ENCODE peak calls at places on chromosomes 5 and 9, in six cellular contexts. G, Q, H, X, P and R are unnamed samples.

GRCh38 chr5:73692166-73692640 is 66.2 kb downstream of the ARHGEF28 start:
- DNase-seq in G (no peak), Q (peak), H (no peak), X (no peak), P (no peak), R (no peak)

GRCh38 chr9:128979111-128979510 is 31.6 kb downstream of the NUP188 start:
- DNase-seq in G (no peak), Q (no peak), H (no peak), X (no peak), P (no peak), R (no peak)

GRCh38 chr9:83991355-83991754 is 10.8 kb downstream of the RMI1 start:
- DNase-seq in G (no peak), Q (no peak), H (no peak), X (no peak), P (no peak), R (no peak)

GRCh38 chr5:1651971-1652872 is 128.5 kb upstream of the LPCAT1 start:
- DNase-seq in G (no peak), Q (no peak), H (no peak), X (no peak), P (no peak), R (no peak)

GRCh38 chr9:137085918-137086530 is 761 bp upstream of the MAN1B1 start:
- DNase-seq in G (no peak), Q (peak), H (no peak), X (peak), P (peak), R (no peak)

GRCh38 chr5:106459541-106459940 is 1211.2 kb downstream of the EFNA5 start:
- DNase-seq in G (no peak), Q (peak), H (no peak), X (no peak), P (no peak), R (no peak)

GRCh38 chr9:2053883-2054845 is 39.0 kb downstream of the SMARCA2 start:
- DNase-seq in G (no peak), Q (peak), H (no peak), X (no peak), P (no peak), R (peak)

GRCh38 chr5:53313131-53313530 is 167.3 kb upstream of the FST start:
- DNase-seq in G (no peak), Q (no peak), H (no peak), X (no peak), P (no peak), R (no peak)

GRCh38 chr5:151480859-151481258 is 33.5 kb downstream of the SLC36A1 start:
- DNase-seq in G (no peak), Q (no peak), H (no peak), X (no peak), P (no peak), R (no peak)

GRCh38 chr5:150339165-150339564 is 18.3 kb upstream of the TCOF1 start:
- DNase-seq in G (no peak), Q (no peak), H (no peak), X (no peak), P (no peak), R (no peak)

GRCh38 chr5:54362434-54362833 is 52.1 kb upstream of the ARL15 start:
- DNase-seq in G (no peak), Q (peak), H (no peak), X (no peak), P (no peak), R (no peak)

GRCh38 chr5:170540276-170540675 is 36.5 kb downstream of the KCNIP1 start:
- DNase-seq in G (no peak), Q (no peak), H (no peak), X (no peak), P (no peak), R (no peak)

GRCh38 chr5:58184910-58185309 is 275.0 kb downstream of the PLK2 start:
- DNase-seq in G (no peak), Q (no peak), H (no peak), X (no peak), P (no peak), R (no peak)

GRCh38 chr5:93790401-93790800 is 49.0 kb upstream of the POU5F2 start:
- DNase-seq in G (no peak), Q (no peak), H (no peak), X (no peak), P (no peak), R (no peak)

GRCh38 chr9:114674798-114675554 is 7.0 kb downstream of the TEX48 start:
- DNase-seq in G (no peak), Q (no peak), H (no peak), X (no peak), P (no peak), R (no peak)

GRCh38 chr9:95772320-95773060 is 103.0 kb upstream of the ERCC6L2 start:
- DNase-seq in G (peak), Q (no peak), H (peak), X (no peak), P (peak), R (no peak)

GRCh38 chr9:22654833-22655232 is 208.2 kb downstream of the DMRTA1 start:
- DNase-seq in G (no peak), Q (no peak), H (no peak), X (no peak), P (no peak), R (no peak)

GRCh38 chr9:90103771-90104170 is 499.0 kb downstream of the GADD45G start:
- DNase-seq in G (no peak), Q (no peak), H (no peak), X (no peak), P (no peak), R (no peak)

GRCh38 chr9:116843863-116844620 is 156.9 kb downstream of the TRIM32 start:
- DNase-seq in G (no peak), Q (no peak), H (no peak), X (no peak), P (no peak), R (no peak)

GRCh38 chr5:157592594-157592993 is 17.0 kb upstream of the ADAM19 start:
- DNase-seq in G (no peak), Q (peak), H (no peak), X (no peak), P (no peak), R (peak)

GRCh38 chr5:67066815-67067214 is 129.8 kb downstream of the CD180 start:
- DNase-seq in G (no peak), Q (no peak), H (peak), X (peak), P (no peak), R (no peak)

GRCh38 chr5:180830253-180831138 is 27.9 kb upstream of the MGAT1 start:
- DNase-seq in G (no peak), Q (no peak), H (no peak), X (peak), P (no peak), R (peak)

GRCh38 chr9:109499061-109499630 is 1.0 kb upstream of the PTPN3 start:
- DNase-seq in G (no peak), Q (no peak), H (no peak), X (no peak), P (no peak), R (no peak)

DNA sequence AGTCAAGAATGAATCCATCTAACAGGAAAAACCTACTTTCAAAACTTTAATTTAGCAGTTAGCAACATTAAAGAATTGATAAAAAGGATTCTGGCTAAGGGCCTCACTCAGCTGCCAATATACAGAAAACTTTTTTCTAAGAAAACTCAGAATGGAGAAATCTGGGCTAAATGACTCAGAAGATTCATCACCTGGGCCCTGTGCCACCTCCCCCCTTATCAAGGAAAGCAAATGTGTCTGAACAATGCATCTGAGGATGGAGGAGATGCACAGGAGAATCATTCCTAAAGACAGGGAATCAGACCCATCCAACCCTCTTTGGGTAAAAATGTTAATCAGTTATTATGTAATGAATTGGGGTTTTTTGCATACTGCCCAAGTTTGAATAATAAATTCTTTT is 592.0 kb upstream of the DMAC1 start:
- DNase-seq in G (no peak), Q (no peak), H (no peak), X (no peak), P (no peak), R (no peak)
- H3K4me2 ChIP-seq in G (no peak), Q (no peak), H (no peak), X (no peak), P (no peak), R (no peak)

GRCh38 chr5:127042593-127042992 is 12.2 kb upstream of the MARCHF3 start:
- DNase-seq in G (no peak), Q (peak), H (no peak), X (peak), P (peak), R (no peak)

GRCh38 chr5:127041571-127041970 is 11.2 kb upstream of the MARCHF3 start:
- DNase-seq in G (no peak), Q (peak), H (no peak), X (no peak), P (no peak), R (no peak)

GRCh38 chr5:127038550-127038949 is 8.2 kb upstream of the MARCHF3 start:
- DNase-seq in G (no peak), Q (peak), H (no peak), X (no peak), P (no peak), R (no peak)

GRCh38 chr5:127046343-127047072 is 16.1 kb upstream of the MARCHF3 start:
- DNase-seq in G (no peak), Q (no peak), H (no peak), X (no peak), P (no peak), R (no peak)

DNA sequence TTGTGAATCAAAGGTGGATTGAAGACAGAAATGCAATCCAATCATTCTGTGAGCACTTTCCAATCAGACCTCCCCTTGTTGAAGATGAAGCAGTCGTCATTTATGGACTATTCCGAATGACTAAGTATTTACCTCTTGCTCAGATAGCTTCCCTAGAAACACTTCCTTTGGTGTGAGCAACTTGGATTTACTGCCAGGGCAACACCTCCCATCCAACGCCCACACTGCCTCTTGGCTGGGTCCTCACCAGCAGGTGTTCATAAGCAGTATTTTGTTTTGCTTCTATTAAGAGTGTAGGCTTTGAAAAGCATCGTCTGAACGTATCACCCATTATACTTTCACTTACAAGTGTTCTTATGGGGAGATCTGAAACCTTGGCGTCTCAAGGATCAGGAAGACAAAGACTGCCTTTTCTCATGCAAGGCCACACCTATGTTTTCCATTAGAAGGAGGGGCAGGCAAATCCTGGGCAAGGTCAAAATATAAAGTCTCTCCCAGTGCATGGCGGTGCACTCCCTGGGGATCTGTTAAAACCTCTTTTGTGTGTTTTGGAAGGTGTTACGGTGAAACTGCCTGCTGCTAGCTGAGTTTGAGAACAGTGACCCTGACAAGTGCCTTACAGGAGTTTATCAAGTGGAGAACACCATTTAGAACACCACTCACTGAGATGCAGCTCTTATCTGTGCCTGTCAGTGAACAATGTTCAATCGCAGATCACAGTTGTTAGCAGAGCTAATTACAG is 10.6 kb upstream of the MARCHF3 start:
- DNase-seq in G (no peak), Q (peak), H (no peak), X (peak), P (no peak), R (no peak)
- H3K9ac ChIP-seq in G (no peak), Q (peak), H (no peak), X (peak), P (no peak), R (no peak)

GRCh38 chr9:70954126-70954525 is 167.3 kb downstream of the TRPM3 start:
- DNase-seq in G (peak), Q (peak), H (no peak), X (no peak), P (peak), R (no peak)
- H3K27ac ChIP-seq in G (peak), Q (no peak), H (no peak), X (no peak), P (peak), R (no peak)

GRCh38 chr5:124644582-124644981 is 101.9 kb downstream of the ZNF608 start:
- DNase-seq in G (no peak), Q (no peak), H (no peak), X (no peak), P (no peak), R (no peak)

GRCh38 chr5:124643306-124643705 is 103.1 kb downstream of the ZNF608 start:
- DNase-seq in G (no peak), Q (no peak), H (no peak), X (no peak), P (peak), R (no peak)

GRCh38 chr5:124645396-124645795 is 101.0 kb downstream of the ZNF608 start:
- DNase-seq in G (no peak), Q (no peak), H (no peak), X (no peak), P (no peak), R (peak)

GRCh38 chr5:124642148-124642547 is 104.3 kb downstream of the ZNF608 start:
- DNase-seq in G (no peak), Q (no peak), H (no peak), X (no peak), P (no peak), R (peak)

DNA sequence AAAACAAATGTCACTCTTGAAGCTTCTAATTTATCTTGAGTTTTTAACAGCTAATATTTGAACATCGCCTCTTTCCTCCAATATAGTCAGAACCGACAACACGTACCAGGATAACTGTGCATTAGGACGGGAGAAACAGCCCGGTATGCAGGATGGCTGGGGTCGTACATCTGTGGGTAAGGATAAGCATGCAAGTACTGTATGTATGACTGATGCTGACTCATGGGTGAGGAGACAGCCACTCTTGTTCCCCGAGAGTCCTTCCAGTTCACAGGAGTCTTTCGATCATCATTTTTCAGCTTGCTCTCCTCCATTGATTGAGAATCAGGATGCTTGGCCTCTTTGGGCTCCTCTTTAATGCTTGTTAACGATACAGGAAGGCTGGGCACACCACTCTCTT is 102.3 kb downstream of the ZNF608 start:
- DNase-seq in G (no peak), Q (no peak), H (no peak), X (peak), P (no peak), R (no peak)
- H3K4me2 ChIP-seq in G (no peak), Q (no peak), H (no peak), X (no peak), P (peak), R (no peak)

GRCh38 chr9:134405527-134405926 is 79.3 kb downstream of the RXRA start:
- DNase-seq in G (no peak), Q (no peak), H (no peak), X (peak), P (no peak), R (peak)
- H3K9ac ChIP-seq in G (peak), Q (no peak), H (no peak), X (peak), P (no peak), R (peak)

GRCh38 chr5:91190333-91190680 is 192.8 kb downstream of the ARRDC3 start:
- DNase-seq in G (no peak), Q (no peak), H (no peak), X (peak), P (no peak), R (no peak)

GRCh38 chr5:91189480-91190332 is 193.4 kb downstream of the ARRDC3 start:
- DNase-seq in G (no peak), Q (peak), H (peak), X (no peak), P (no peak), R (no peak)

GRCh38 chr5:91187032-91187431 is 196.1 kb downstream of the ARRDC3 start:
- DNase-seq in G (no peak), Q (no peak), H (no peak), X (no peak), P (no peak), R (no peak)

GRCh38 chr5:91186101-91186500 is 197.0 kb downstream of the ARRDC3 start:
- DNase-seq in G (no peak), Q (no peak), H (no peak), X (no peak), P (no peak), R (no peak)

GRCh38 chr5:91188755-91189154 is 194.4 kb downstream of the ARRDC3 start:
- DNase-seq in G (no peak), Q (no peak), H (peak), X (no peak), P (no peak), R (no peak)
- H3K27ac ChIP-seq in G (no peak), Q (no peak), H (no peak), X (no peak), P (no peak), R (no peak)

DNA sequence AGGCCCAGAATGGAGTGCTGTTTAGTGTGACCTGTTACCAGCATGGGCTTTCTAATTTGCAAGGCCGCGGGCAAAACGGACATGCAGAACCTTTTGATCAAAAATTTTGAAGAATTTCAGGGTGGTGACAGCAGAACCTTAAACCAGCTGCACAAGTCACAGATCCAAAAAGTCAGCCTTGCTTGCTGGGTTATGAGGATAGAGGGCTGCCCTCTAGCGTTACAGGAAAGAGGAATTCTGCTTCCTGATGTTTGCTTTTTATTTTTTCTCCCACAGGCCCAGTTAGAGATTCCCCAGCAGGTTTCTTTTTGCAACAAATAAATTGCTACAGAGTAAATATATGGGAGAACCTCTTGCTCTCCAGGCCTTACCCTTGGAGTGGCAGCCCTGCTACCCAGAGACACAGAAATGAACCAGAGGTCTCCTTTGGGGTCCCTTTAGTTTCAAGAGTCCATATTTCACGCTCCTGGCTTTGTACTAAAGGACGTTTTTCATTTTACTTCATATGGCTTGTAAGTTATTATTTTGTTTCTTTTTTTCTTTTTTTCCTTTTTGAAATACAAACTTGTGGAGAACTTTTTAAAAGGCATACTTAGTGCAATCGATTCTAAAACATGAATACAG is 3.4 kb upstream of the ADCY2 start:
- DNase-seq in G (peak), Q (no peak), H (peak), X (peak), P (peak), R (peak)
- H3K4me2 ChIP-seq in G (no peak), Q (no peak), H (no peak), X (no peak), P (no peak), R (no peak)

DNA sequence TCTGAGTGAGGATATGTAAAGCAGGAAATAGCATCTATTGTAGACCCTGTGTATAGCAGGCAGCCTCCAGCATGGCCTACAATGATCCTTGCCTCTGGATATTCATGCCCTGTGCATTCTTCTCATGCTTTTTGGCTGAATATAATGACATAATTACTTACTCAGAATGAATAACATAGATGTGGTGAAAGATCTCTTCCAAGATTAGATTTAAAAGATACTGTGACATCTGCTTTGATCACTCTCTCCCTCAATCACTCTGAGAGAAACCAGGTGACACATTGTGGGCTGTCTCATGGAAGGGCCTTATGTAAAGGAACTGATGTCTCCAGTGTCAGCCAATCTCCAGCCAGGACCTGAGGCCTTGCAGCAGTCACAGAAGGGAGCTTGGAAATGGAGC is 376.7 kb downstream of the DNAH5 start:
- DNase-seq in G (no peak), Q (no peak), H (no peak), X (no peak), P (no peak), R (no peak)
- H3K9ac ChIP-seq in G (no peak), Q (no peak), H (no peak), X (no peak), P (no peak), R (no peak)

GRCh38 chr5:146789712-146790660 is 88.6 kb downstream of the PPP2R2B start:
- DNase-seq in G (peak), Q (no peak), H (no peak), X (no peak), P (peak), R (no peak)

GRCh38 chr5:146788918-146789317 is 89.6 kb downstream of the PPP2R2B start:
- DNase-seq in G (peak), Q (no peak), H (no peak), X (no peak), P (peak), R (no peak)

DNA sequence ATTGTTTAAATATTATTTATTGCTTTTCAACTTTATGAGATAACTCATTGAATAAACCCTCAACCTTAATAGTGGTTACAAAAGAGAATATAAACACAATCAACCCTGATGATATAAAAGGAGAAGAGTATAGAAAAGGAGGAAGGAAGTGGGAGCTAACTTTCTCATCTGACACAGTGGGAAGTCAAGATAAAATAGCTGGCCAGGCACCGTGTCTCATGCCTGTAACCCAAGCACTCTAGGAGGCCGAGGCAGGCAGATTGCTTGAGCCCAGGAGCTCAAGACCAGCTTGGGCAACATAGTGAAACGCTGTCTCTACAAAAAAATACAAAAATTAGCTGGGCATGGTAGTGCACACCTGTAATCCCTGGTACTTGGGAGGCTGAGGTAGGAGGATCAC is 93.5 kb downstream of the PPP2R2B start:
- DNase-seq in G (no peak), Q (no peak), H (no peak), X (no peak), P (no peak), R (no peak)
- H3K27ac ChIP-seq in G (no peak), Q (no peak), H (no peak), X (no peak), P (no peak), R (no peak)

GRCh38 chr5:160470437-160471341 is 49.0 kb downstream of the PTTG1 start:
- DNase-seq in G (no peak), Q (peak), H (no peak), X (no peak), P (no peak), R (no peak)
- H3K4me2 ChIP-seq in G (no peak), Q (peak), H (peak), X (no peak), P (no peak), R (no peak)